ENCODE peak calls at places on chromosomes 16 and 17, in four cellular contexts. J is mammary epithelial cell, A is nephron progenitor cell, W is foreskin fibroblast. M is an unnamed sample.
A peak's percentile ranks its signal among the peaks of the same experiment; 100 is the strongest.

GRCh38 chr17:78234261-78234865 is 2.9 kb downstream of the TMEM235 start:
- DNase-seq in J (no peak), A (no peak), W (no peak), M (no peak)

GRCh38 chr16:59527206-59527997 is 793.3 kb upstream of the GOT2 start:
- DNase-seq in J (peak; percentile 40), A (no peak), W (peak; percentile 55), M (peak; percentile 48)

GRCh38 chr17:81579821-81580321 is 27.7 kb upstream of the FAAP100 start:
- DNase-seq in J (no peak), A (no peak), W (peak; percentile 53), M (no peak)

GRCh38 chr17:1108810-1109605 is 70.8 kb downstream of the ABR start:
- DNase-seq in J (peak; percentile 62), A (peak; percentile 72), W (peak; percentile 84), M (peak; percentile 55)

GRCh38 chr17:13940858-13941665 is 128.2 kb upstream of the COX10 start:
- DNase-seq in J (peak; percentile 35), A (no peak), W (peak; percentile 64), M (peak; percentile 81)

GRCh38 chr17:15652960-15653359 is 31.2 kb downstream of the TRIM16 start:
- DNase-seq in J (no peak), A (no peak), W (no peak), M (no peak)

GRCh38 chr17:48541036-48541573 is 3.8 kb downstream of the HOXB2 start:
- DNase-seq in J (peak; percentile 35), A (no peak), W (no peak), M (no peak)

GRCh38 chr17:73301359-73301758 is 10.4 kb downstream of the CDC42EP4 start:
- DNase-seq in J (no peak), A (no peak), W (peak; percentile 44), M (no peak)

GRCh38 chr17:17416400-17417360 is 60.1 kb upstream of the MED9 start:
- DNase-seq in J (peak; percentile 54), A (no peak), W (peak; percentile 83), M (peak; percentile 59)

GRCh38 chr16:63617990-63618763 is 1503.7 kb downstream of the CDH11 start:
- DNase-seq in J (peak; percentile 15), A (no peak), W (no peak), M (no peak)

GRCh38 chr17:77501101-77501566 is 360.4 kb downstream of the SEC14L1 start:
- DNase-seq in J (no peak), A (peak; percentile 35), W (peak; percentile 49), M (no peak)

GRCh38 chr16:2842340-2843000 is 12.4 kb downstream of the ZG16B start:
- DNase-seq in J (no peak), A (peak; percentile 59), W (peak; percentile 38), M (no peak)

GRCh38 chr17:75390982-75391381 is 14.5 kb downstream of the GRB2 start:
- DNase-seq in J (no peak), A (no peak), W (peak; percentile 45), M (no peak)

GRCh38 chr16:14389359-14389758 is 240.7 kb downstream of the PARN start:
- DNase-seq in J (peak; percentile 60), A (no peak), W (no peak), M (no peak)

GRCh38 chr17:64358261-64358788 is 32.3 kb downstream of the PECAM1 start:
- DNase-seq in J (no peak), A (no peak), W (peak; percentile 32), M (peak; percentile 41)

GRCh38 chr17:63967953-63968352 is 4.8 kb downstream of the SCN4A start:
- DNase-seq in J (no peak), A (no peak), W (no peak), M (no peak)

GRCh38 chr17:78940708-78941107 is 15.5 kb upstream of the TIMP2 start:
- DNase-seq in J (no peak), A (no peak), W (no peak), M (no peak)

GRCh38 chr17:2368383-2368782 is 31.1 kb downstream of the SGSM2 start:
- DNase-seq in J (no peak), A (no peak), W (no peak), M (no peak)

GRCh38 chr17:65131244-65131643 is 5.9 kb upstream of the RGS9 start:
- DNase-seq in J (no peak), A (no peak), W (no peak), M (no peak)

GRCh38 chr16:4593069-4593468 is 21.6 kb downstream of the UBALD1 start:
- DNase-seq in J (no peak), A (peak; percentile 38), W (no peak), M (no peak)

GRCh38 chr17:1695365-1695764 is 10.7 kb upstream of the PRPF8 start:
- DNase-seq in J (no peak), A (no peak), W (no peak), M (no peak)

GRCh38 chr17:20223808-20224328 is 214.7 kb downstream of the SPECC1 start:
- DNase-seq in J (peak; percentile 86), A (no peak), W (no peak), M (peak; percentile 11)

GRCh38 chr17:7590743-7591142 is 849 bp upstream of the SOX15 start:
- DNase-seq in J (peak; percentile 60), A (no peak), W (peak; percentile 81), M (peak; percentile 65)

GRCh38 chr17:79370594-79370993 is 240.3 kb downstream of the RBFOX3 start:
- DNase-seq in J (no peak), A (no peak), W (no peak), M (no peak)

GRCh38 chr17:82228842-82229685 is at the start of gene SLC16A3:
- DNase-seq in J (peak; percentile 67), A (peak; percentile 80), W (peak; percentile 95), M (peak; percentile 72)

GRCh38 chr16:64996641-64997040 is 125.2 kb downstream of the CDH11 start:
- DNase-seq in J (no peak), A (no peak), W (no peak), M (no peak)

GRCh38 chr16:69596801-69597200 is 31.0 kb downstream of the NFAT5 start:
- DNase-seq in J (no peak), A (no peak), W (no peak), M (no peak)

M was measured in MCF 10A.